ENCODE peak calls at places on chromosomes 3 and 15, in four cellular contexts. N is breast epithelium, Z is cardiac muscle cell, S is uterus. B is an unnamed sample.
A peak's percentile ranks its signal among the peaks of the same experiment; 100 is the strongest.

GRCh38 chr3:140128217-140129137 is 193.5 kb downstream of the CLSTN2 start:
- DNase-seq in N (no peak), Z (peak; percentile 70), S (no peak), B (no peak)

GRCh38 chr3:42652251-42652610 is 1.3 kb upstream of the ZBTB47 start:
- DNase-seq in N (no peak), Z (no peak), S (no peak), B (no peak)

GRCh38 chr3:33202581-33203457 is 15.8 kb downstream of the SUSD5 start:
- DNase-seq in N (peak; percentile 57), Z (no peak), S (no peak), B (no peak)

GRCh38 chr3:36210840-36211655 is 169.3 kb upstream of the STAC start:
- DNase-seq in N (no peak), Z (no peak), S (no peak), B (no peak)

GRCh38 chr15:58332676-58333400 is 99.0 kb upstream of the LIPC start:
- DNase-seq in N (no peak), Z (no peak), S (no peak), B (no peak)

GRCh38 chr3:62193586-62194345 is 179.6 kb downstream of the FEZF2 start:
- DNase-seq in N (no peak), Z (no peak), S (no peak), B (no peak)

GRCh38 chr3:170346481-170347125 is 10.9 kb upstream of the SKIL start:
- DNase-seq in N (no peak), Z (no peak), S (no peak), B (no peak)

GRCh38 chr3:5210926-5211325 is 23.4 kb downstream of the EDEM1 start:
- DNase-seq in N (no peak), Z (no peak), S (no peak), B (no peak)

GRCh38 chr3:148697311-148698189 is at the start of gene AGTR1:
- DNase-seq in N (peak; percentile 56), Z (peak; percentile 67), S (peak; percentile 54), B (peak; percentile 82)

GRCh38 chr15:39582977-39583585 is 2.2 kb downstream of the THBS1 start:
- DNase-seq in N (no peak), Z (no peak), S (no peak), B (no peak)

GRCh38 chr15:39585394-39585841 is 4.5 kb downstream of the THBS1 start:
- DNase-seq in N (no peak), Z (no peak), S (no peak), B (no peak)

GRCh38 chr15:39583586-39584265 is 2.8 kb downstream of the THBS1 start:
- DNase-seq in N (no peak), Z (peak; percentile 38), S (no peak), B (no peak)

GRCh38 chr15:39584662-39585393 is 3.9 kb downstream of the THBS1 start:
- DNase-seq in N (no peak), Z (no peak), S (no peak), B (no peak)

GRCh38 chr15:39584266-39584659 is 3.4 kb downstream of the THBS1 start:
- DNase-seq in N (no peak), Z (no peak), S (no peak), B (no peak)
- H3K4me3 ChIP-seq in N (peak overlapping the region; percentile 88), Z (no peak overlapping the region), S (peak overlapping the region; percentile 91), B (no peak overlapping the region)

GRCh38 chr15:90062729-90063684 is 39.3 kb downstream of the IDH2 start:
- DNase-seq in N (no peak), Z (no peak), S (no peak), B (peak; percentile 69)

GRCh38 chr15:90059208-90059985 is 42.9 kb downstream of the IDH2 start:
- DNase-seq in N (no peak), Z (no peak), S (no peak), B (peak; percentile 85)

GRCh38 chr15:90058308-90058707 is 44.0 kb downstream of the IDH2 start:
- DNase-seq in N (no peak), Z (no peak), S (no peak), B (no peak)

GRCh38 chr15:90062023-90062728 is 40.1 kb downstream of the IDH2 start:
- DNase-seq in N (peak; percentile 77), Z (peak; percentile 48), S (peak; percentile 72), B (peak; percentile 65)

DNA sequence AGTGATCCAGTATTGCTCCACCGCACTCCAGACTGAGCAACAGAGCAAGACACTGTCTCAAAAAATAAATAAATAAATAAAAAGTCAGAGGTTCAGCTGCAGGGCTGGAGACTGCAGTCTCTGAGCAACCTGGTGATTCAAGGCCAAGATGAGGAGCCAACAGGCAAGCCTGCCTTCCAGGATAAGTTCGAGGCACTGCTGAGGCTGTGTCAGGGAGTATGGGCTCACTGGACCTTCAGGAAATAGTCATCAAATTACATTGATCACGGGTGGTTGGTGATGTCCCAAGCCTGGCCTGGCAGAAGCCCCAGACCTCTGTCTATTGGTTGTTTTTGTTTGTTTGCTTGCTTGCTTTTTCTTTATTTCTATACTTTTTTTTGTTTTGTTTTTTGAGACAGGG is 41.5 kb downstream of the IDH2 start:
- DNase-seq in N (no peak), Z (no peak), S (no peak), B (no peak)
- H3K4me1 ChIP-seq in N (no peaks in the 10 kb centered on the region), Z (peaks cover 44% of the 10 kb centered on the region), S (peaks cover 27% of the 10 kb centered on the region), B (no peaks in the 10 kb centered on the region)

GRCh38 chr3:113828605-113829004 is 10.0 kb upstream of the GRAMD1C start:
- DNase-seq in N (no peak), Z (no peak), S (no peak), B (no peak)

GRCh38 chr3:113834983-113835382 is 3.6 kb upstream of the GRAMD1C start:
- DNase-seq in N (no peak), Z (no peak), S (no peak), B (no peak)

GRCh38 chr3:113832477-113833164 is 6.0 kb upstream of the GRAMD1C start:
- DNase-seq in N (no peak), Z (no peak), S (no peak), B (no peak)

GRCh38 chr3:113825090-113825489 is 13.5 kb upstream of the GRAMD1C start:
- DNase-seq in N (no peak), Z (no peak), S (no peak), B (no peak)

DNA sequence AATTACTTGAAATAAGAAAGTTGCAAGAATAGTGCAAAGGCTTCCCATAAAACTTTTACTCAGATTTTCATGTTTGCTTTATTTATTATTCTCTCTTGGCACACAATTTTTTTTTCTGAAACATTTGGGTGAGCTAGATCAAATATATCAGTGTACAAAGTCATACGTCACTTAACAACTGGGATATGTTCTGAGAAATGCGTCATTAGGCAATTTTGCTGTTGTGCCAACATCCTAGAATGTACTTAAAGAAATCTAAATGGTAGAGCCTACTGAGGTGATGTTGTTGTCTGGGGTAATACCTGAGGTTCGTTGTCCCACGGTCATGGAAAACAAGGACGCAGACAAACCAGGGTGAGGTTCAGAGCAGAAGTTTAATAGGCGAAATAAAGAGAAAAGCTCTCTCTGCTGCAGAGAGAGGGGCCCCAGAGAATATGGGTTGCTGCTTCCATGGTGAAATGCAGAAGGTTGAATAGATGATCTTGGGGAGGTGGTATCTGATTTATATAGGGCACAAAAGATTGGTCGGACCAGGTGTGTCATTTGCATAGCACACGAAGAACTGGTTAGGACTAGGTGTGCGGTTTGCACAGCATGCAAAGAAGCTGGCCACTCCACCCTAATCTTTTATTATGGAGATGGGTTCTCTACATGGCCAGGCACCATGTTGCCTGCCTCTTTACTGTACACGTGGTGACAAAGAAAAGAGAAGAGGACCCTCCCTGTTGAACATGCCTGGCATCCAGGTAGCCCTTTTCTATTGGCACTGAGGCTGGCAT is 8.8 kb upstream of the GRAMD1C start:
- DNase-seq in N (no peak), Z (no peak), S (no peak), B (no peak)
- H3K4me3 ChIP-seq in N (no peak overlapping the region), Z (no peak overlapping the region), S (no peak overlapping the region), B (no peak overlapping the region)

GRCh38 chr15:74211656-74212055 is 9.1 kb upstream of the STRA6 start:
- DNase-seq in N (no peak), Z (no peak), S (no peak), B (no peak)

GRCh38 chr15:74209560-74209958 is 7.0 kb upstream of the STRA6 start:
- DNase-seq in N (no peak), Z (no peak), S (no peak), B (no peak)

GRCh38 chr15:74210729-74211128 is 8.1 kb upstream of the STRA6 start:
- DNase-seq in N (no peak), Z (no peak), S (no peak), B (no peak)

GRCh38 chr15:74208901-74209559 is 6.4 kb upstream of the STRA6 start:
- DNase-seq in N (no peak), Z (peak; percentile 59), S (no peak), B (no peak)

DNA sequence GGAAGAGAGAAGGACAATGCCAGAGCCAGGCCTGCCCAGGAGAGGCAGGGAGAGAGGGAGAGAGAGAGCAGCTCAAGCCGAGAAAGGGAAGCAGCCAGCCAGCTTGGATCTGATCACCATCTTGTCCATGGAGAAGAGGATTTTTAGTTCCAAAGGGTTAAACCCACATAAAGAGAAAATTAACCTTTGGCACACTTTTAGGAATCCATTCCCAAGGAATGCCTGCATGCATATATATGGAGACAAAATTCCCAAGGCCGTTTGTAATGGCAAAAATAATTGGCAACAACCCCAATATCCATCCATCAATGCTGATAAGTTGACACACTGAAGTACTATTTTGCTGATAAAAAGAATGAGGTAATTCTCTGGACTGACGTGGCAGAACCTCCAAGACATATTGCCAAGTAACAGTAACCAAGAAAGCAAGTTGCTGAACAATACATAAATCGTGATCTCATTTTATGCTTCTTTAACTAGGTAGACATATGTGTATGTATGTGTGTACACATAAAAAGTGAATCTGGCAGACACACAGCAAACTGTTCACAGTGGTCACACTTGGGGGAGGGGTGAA is 7.5 kb upstream of the STRA6 start:
- DNase-seq in N (no peak), Z (peak; percentile 57), S (no peak), B (no peak)
- H3K4me1 ChIP-seq in N (no peaks in the 10 kb centered on the region), Z (peaks cover 46% of the 10 kb centered on the region), S (no peaks in the 10 kb centered on the region), B (no peaks in the 10 kb centered on the region)

GRCh38 chr15:100959066-100960050 is 40.2 kb downstream of the LRRK1 start:
- DNase-seq in N (no peak), Z (no peak), S (no peak), B (no peak)
- H3K4me3 ChIP-seq in N (no peak overlapping the region), Z (no peak overlapping the region), S (no peak overlapping the region), B (no peak overlapping the region)

B was measured in aorta.